ENCODE peak calls at places on chromosomes 16 and 17, in six cellular contexts. L, N, R, K, C and F are unnamed samples.

GRCh38 chr16:79788949-79789348 is 188.4 kb upstream of the MAF start:
- DNase-seq in L (no peak), N (no peak), R (no peak), K (no peak), C (peak), F (no peak)

GRCh38 chr17:57916925-57917858 is 38.0 kb downstream of the CUEDC1 start:
- DNase-seq in L (no peak), N (no peak), R (no peak), K (no peak), C (no peak), F (no peak)

GRCh38 chr17:1491406-1492248 is 859 bp downstream of the MYO1C start:
- DNase-seq in L (peak), N (peak), R (peak), K (no peak), C (peak), F (no peak)

GRCh38 chr17:71057448-71057847 is 888.1 kb downstream of the KCNJ2 start:
- DNase-seq in L (no peak), N (no peak), R (no peak), K (no peak), C (no peak), F (no peak)

GRCh38 chr16:58684001-58684353 is 593 bp downstream of the SLC38A7 start:
- DNase-seq in L (peak), N (no peak), R (peak), K (no peak), C (peak), F (no peak)

GRCh38 chr16:57815987-57816745 is 13.9 kb upstream of the KIFC3 start:
- DNase-seq in L (peak), N (peak), R (peak), K (peak), C (peak), F (peak)

GRCh38 chr16:14505846-14506245 is 124.2 kb downstream of the PARN start:
- DNase-seq in L (peak), N (no peak), R (peak), K (no peak), C (peak), F (no peak)

GRCh38 chr17:36675786-36676185 is 74.4 kb downstream of the MRM1 start:
- DNase-seq in L (no peak), N (no peak), R (no peak), K (no peak), C (no peak), F (no peak)

GRCh38 chr16:3454631-3455147 is 11.2 kb downstream of the NAA60 start:
- DNase-seq in L (no peak), N (no peak), R (peak), K (no peak), C (no peak), F (no peak)

GRCh38 chr17:31289790-31290189 is 7.2 kb downstream of the OMG start:
- DNase-seq in L (no peak), N (no peak), R (peak), K (no peak), C (no peak), F (no peak)

GRCh38 chr16:23524886-23525285 is 14.6 kb upstream of the GGA2 start:
- DNase-seq in L (no peak), N (no peak), R (no peak), K (no peak), C (no peak), F (no peak)

GRCh38 chr16:12096828-12097522 is 120.4 kb downstream of the SNX29 start:
- DNase-seq in L (no peak), N (no peak), R (no peak), K (no peak), C (no peak), F (no peak)

GRCh38 chr17:75270218-75270965 is 639 bp downstream of the MIF4GD start:
- DNase-seq in L (peak), N (peak), R (peak), K (no peak), C (peak), F (no peak)

GRCh38 chr16:52117171-52117570 is 429.8 kb downstream of the TOX3 start:
- DNase-seq in L (no peak), N (no peak), R (no peak), K (no peak), C (no peak), F (no peak)

GRCh38 chr17:78940708-78941107 is 15.5 kb upstream of the TIMP2 start:
- DNase-seq in L (peak), N (no peak), R (no peak), K (no peak), C (no peak), F (no peak)

GRCh38 chr16:57194512-57194911 is 8.4 kb downstream of the RSPRY1 start:
- DNase-seq in L (peak), N (no peak), R (peak), K (peak), C (peak), F (peak)

GRCh38 chr16:74437-75318 is 2.2 kb upstream of the RHBDF1 start:
- DNase-seq in L (no peak), N (no peak), R (no peak), K (no peak), C (no peak), F (no peak)

GRCh38 chr17:28097254-28097653 is 54.8 kb downstream of the NLK start:
- DNase-seq in L (no peak), N (no peak), R (no peak), K (no peak), C (no peak), F (no peak)

GRCh38 chr17:39664581-39665561 is at the start of gene TCAP:
- DNase-seq in L (no peak), N (no peak), R (no peak), K (no peak), C (no peak), F (no peak)

GRCh38 chr16:47064775-47065174 is 79.0 kb downstream of the NETO2 start:
- DNase-seq in L (no peak), N (no peak), R (no peak), K (no peak), C (no peak), F (no peak)

GRCh38 chr16:6019490-6019991 is 921.9 kb upstream of the EEF2KMT start:
- DNase-seq in L (no peak), N (no peak), R (no peak), K (no peak), C (no peak), F (no peak)

GRCh38 chr17:40251576-40251975 is 32.5 kb downstream of the WIPF2 start:
- DNase-seq in L (peak), N (peak), R (peak), K (peak), C (peak), F (peak)

GRCh38 chr16:73364413-73364812 is 316.5 kb upstream of the ZFHX3 start:
- DNase-seq in L (no peak), N (no peak), R (no peak), K (no peak), C (no peak), F (no peak)

GRCh38 chr16:46974352-46974751 is 878 bp upstream of the DNAJA2 start:
- DNase-seq in L (no peak), N (peak), R (peak), K (no peak), C (peak), F (no peak)

GRCh38 chr16:51953541-51953940 is 593.4 kb downstream of the TOX3 start:
- DNase-seq in L (no peak), N (no peak), R (no peak), K (no peak), C (no peak), F (no peak)

GRCh38 chr17:74164446-74165045 is 38.9 kb upstream of the RPL38 start:
- DNase-seq in L (no peak), N (no peak), R (no peak), K (no peak), C (no peak), F (no peak)

GRCh38 chr17:31434404-31435050 is 43.1 kb downstream of the RAB11FIP4 start:
- DNase-seq in L (no peak), N (no peak), R (no peak), K (no peak), C (no peak), F (no peak)

GRCh38 chr16:73817500-73817899 is 479.1 kb upstream of the PSMD7 start:
- DNase-seq in L (no peak), N (no peak), R (no peak), K (no peak), C (no peak), F (no peak)

GRCh38 chr16:66606000-66606751 is 1.7 kb downstream of the CMTM3 start:
- DNase-seq in L (no peak), N (no peak), R (no peak), K (no peak), C (no peak), F (no peak)

GRCh38 chr16:69485361-69485760 is 60.9 kb downstream of the CYB5B start:
- DNase-seq in L (no peak), N (no peak), R (no peak), K (no peak), C (no peak), F (no peak)

GRCh38 chr16:62711797-62712196 is 675.6 kb upstream of the CDH8 start:
- DNase-seq in L (no peak), N (no peak), R (no peak), K (no peak), C (no peak), F (no peak)

GRCh38 chr17:74807925-74808324 is 31.8 kb upstream of the NAT9 start:
- DNase-seq in L (no peak), N (no peak), R (no peak), K (no peak), C (no peak), F (no peak)

GRCh38 chr17:26962255-26963162 is 331.4 kb upstream of the WSB1 start:
- DNase-seq in L (no peak), N (peak), R (no peak), K (no peak), C (no peak), F (no peak)
- H3K4me3 ChIP-seq in L (no peak), N (peak), R (no peak), K (no peak), C (no peak), F (no peak)

GRCh38 chr17:81429353-81429774 is 34.1 kb downstream of the BAHCC1 start:
- DNase-seq in L (peak), N (no peak), R (peak), K (no peak), C (peak), F (no peak)

GRCh38 chr17:81428521-81428920 is 33.3 kb downstream of the BAHCC1 start:
- DNase-seq in L (no peak), N (no peak), R (no peak), K (no peak), C (no peak), F (no peak)

GRCh38 chr17:81428121-81428515 is 32.9 kb downstream of the BAHCC1 start:
- DNase-seq in L (peak), N (no peak), R (peak), K (no peak), C (peak), F (no peak)

GRCh38 chr17:81428945-81429344 is 33.7 kb downstream of the BAHCC1 start:
- DNase-seq in L (no peak), N (no peak), R (no peak), K (no peak), C (no peak), F (no peak)

DNA sequence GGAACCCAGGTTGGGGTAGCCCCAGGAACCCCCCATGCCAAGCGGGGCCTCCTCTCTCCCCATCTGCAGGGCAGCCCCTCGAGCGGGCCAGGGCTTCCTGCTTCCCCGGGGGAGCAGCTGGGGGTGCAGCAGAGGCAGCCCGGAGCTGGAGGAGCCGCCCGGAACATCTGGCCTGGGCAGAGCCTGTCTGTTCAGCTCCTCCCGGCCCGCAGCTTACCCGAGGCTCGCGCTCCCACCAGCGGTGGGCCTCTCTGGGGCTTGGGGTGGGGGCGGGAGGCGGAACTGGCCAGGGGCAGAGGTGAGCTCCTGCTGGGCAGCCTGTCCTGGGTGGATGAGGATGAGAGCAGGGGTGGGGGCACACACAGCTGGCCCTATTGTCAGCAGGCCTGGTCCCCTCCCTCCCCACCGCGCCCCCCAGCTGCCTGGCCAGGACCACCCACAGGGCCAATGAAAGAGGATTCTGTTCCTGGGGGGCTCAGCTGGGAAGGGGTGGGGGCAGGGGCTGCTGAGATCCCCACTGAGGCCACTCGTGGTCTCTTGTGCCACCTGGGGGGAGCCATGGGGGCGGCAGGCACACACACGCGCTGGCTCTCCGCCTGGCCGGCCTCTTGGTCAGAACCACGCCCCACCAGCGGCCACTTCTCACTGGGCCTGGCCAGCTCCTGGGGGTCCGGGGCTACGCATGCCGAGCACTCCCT is 34.7 kb downstream of the BAHCC1 start:
- DNase-seq in L (peak), N (no peak), R (peak), K (no peak), C (peak), F (no peak)
- H3K4me3 ChIP-seq in L (no peak), N (no peak), R (no peak), K (no peak), C (no peak), F (no peak)

GRCh38 chr16:60744198-60744597 is 1292.0 kb downstream of the CDH8 start:
- DNase-seq in L (no peak), N (no peak), R (no peak), K (no peak), C (no peak), F (no peak)

GRCh38 chr16:60741810-60742209 is 1294.4 kb downstream of the CDH8 start:
- DNase-seq in L (no peak), N (no peak), R (no peak), K (no peak), C (no peak), F (no peak)

GRCh38 chr16:60740033-60740696 is 1296.1 kb downstream of the CDH8 start:
- DNase-seq in L (no peak), N (no peak), R (no peak), K (no peak), C (no peak), F (no peak)
- H3K4me3 ChIP-seq in L (no peak), N (no peak), R (no peak), K (no peak), C (no peak), F (no peak)

GRCh38 chr17:61403846-61404701 is 4.4 kb downstream of the TBX2 start:
- DNase-seq in L (no peak), N (no peak), R (no peak), K (no peak), C (peak), F (no peak)
- H3K4me3 ChIP-seq in L (no peak), N (no peak), R (no peak), K (no peak), C (no peak), F (peak)

GRCh38 chr16:19861069-19861468 is 23.6 kb downstream of the GPRC5B start:
- DNase-seq in L (no peak), N (no peak), R (no peak), K (no peak), C (no peak), F (no peak)

GRCh38 chr16:19859166-19859565 is 25.5 kb downstream of the GPRC5B start:
- DNase-seq in L (no peak), N (no peak), R (no peak), K (no peak), C (no peak), F (no peak)

GRCh38 chr16:19858654-19859018 is 26.0 kb downstream of the GPRC5B start:
- DNase-seq in L (no peak), N (no peak), R (no peak), K (no peak), C (no peak), F (no peak)

GRCh38 chr16:19860146-19861030 is 24.3 kb downstream of the GPRC5B start:
- DNase-seq in L (peak), N (no peak), R (no peak), K (peak), C (peak), F (peak)

GRCh38 chr16:19859603-19860002 is 25.0 kb downstream of the GPRC5B start:
- DNase-seq in L (no peak), N (no peak), R (no peak), K (no peak), C (no peak), F (no peak)
- H3K4me3 ChIP-seq in L (no peak), N (no peak), R (no peak), K (peak), C (no peak), F (no peak)

DNA sequence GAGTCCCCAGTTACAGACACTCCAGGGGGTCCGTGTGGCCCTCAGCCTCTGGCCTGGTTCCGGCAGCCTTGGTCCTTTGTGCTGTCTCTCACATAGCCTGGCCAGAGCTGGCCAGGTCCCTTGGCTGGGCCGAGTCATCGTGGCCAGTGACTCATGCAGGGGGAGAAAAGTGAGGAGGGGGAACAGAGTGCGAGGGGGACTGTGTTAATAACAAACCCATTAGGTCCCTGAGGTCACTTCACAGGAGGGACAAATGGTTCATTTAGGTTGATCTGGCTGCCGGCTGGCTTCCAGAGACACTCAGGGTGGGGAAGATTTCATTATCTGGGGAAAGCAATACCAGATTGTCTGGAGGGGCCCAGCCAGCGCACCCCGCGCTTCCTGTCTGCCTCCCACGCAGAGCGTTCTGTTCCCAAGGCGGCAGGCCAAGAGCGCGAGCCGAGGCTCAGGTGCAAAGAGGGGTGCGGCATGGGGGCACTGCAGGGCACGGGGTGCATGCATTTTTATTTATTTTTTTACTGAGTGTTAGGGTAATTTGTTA is 223.1 kb downstream of the SEC14L1 start:
- DNase-seq in L (peak), N (peak), R (peak), K (no peak), C (no peak), F (no peak)
- H3K4me3 ChIP-seq in L (no peak), N (no peak), R (peak), K (no peak), C (no peak), F (no peak)